ENCODE peak calls at places on chromosome 2, in eight cellular contexts. V is H1, N is ovary, P is prostate gland, H is tibial nerve, I is Peyer's patch, T is right lobe of liver, B is NB4. O is an unnamed sample.

GRCh38 chr2:54081574-54081973 is 33.8 kb upstream of the ACYP2 start:
- DNase-seq in V (no peak), N (no peak), P (no peak), H (no peak), I (no peak), T (no peak), B (no peak), O (peak; percentile 28)

GRCh38 chr2:22788749-22789148 is 596.2 kb upstream of the KLHL29 start:
- DNase-seq in V (no peak), N (no peak), P (no peak), H (no peak), I (no peak), T (no peak), B (no peak), O (no peak)

GRCh38 chr2:134865388-134865787 is 27.0 kb downstream of the ACMSD start:
- DNase-seq in V (no peak), N (no peak), P (no peak), H (no peak), I (no peak), T (no peak), B (no peak), O (no peak)

GRCh38 chr2:8119782-8120551 is 561.9 kb upstream of the ID2 start:
- DNase-seq in V (no peak), N (peak; percentile 27), P (peak; percentile 40), H (no peak), I (no peak), T (no peak), B (no peak), O (no peak)

GRCh38 chr2:142220901-142221300 is 90.1 kb upstream of the LRP1B start:
- DNase-seq in V (no peak), N (no peak), P (peak; percentile 4), H (no peak), I (no peak), T (no peak), B (no peak), O (no peak)

GRCh38 chr2:78431241-78431640 is 594.3 kb upstream of the REG3G start:
- DNase-seq in V (no peak), N (no peak), P (no peak), H (no peak), I (no peak), T (no peak), B (no peak), O (no peak)

GRCh38 chr2:165952600-165953210 is 871 bp downstream of the TTC21B start:
- DNase-seq in V (no peak), N (no peak), P (no peak), H (no peak), I (no peak), T (no peak), B (peak; percentile 14), O (no peak)

GRCh38 chr2:2639251-2640139 is 308.4 kb upstream of the MYT1L start:
- DNase-seq in V (no peak), N (no peak), P (no peak), H (no peak), I (no peak), T (no peak), B (no peak), O (no peak)

GRCh38 chr2:112021269-112021668 is 33.8 kb upstream of the TMEM87B start:
- DNase-seq in V (no peak), N (no peak), P (no peak), H (no peak), I (peak; percentile 72), T (no peak), B (no peak), O (no peak)

GRCh38 chr2:168550670-168551069 is 94.6 kb downstream of the CERS6 start:
- DNase-seq in V (peak; percentile 7), N (no peak), P (no peak), H (no peak), I (no peak), T (no peak), B (peak; percentile 19), O (no peak)

GRCh38 chr2:232697059-232697806 is at the start of gene GIGYF2:
- DNase-seq in V (peak; percentile 96), N (peak; percentile 97), P (peak; percentile 94), H (peak; percentile 92), I (peak; percentile 97), T (peak; percentile 98), B (peak; percentile 98), O (peak; percentile 91)

GRCh38 chr2:240319221-240319854 is 116.1 kb upstream of the GPC1 start:
- DNase-seq in V (no peak), N (no peak), P (no peak), H (no peak), I (no peak), T (no peak), B (no peak), O (no peak)

GRCh38 chr2:205684871-205685313 is 2.6 kb downstream of the NRP2 start:
- DNase-seq in V (no peak), N (peak; percentile 48), P (no peak), H (no peak), I (no peak), T (peak; percentile 58), B (no peak), O (no peak)

GRCh38 chr2:76154981-76155380 is 444.3 kb upstream of the GCFC2 start:
- DNase-seq in V (no peak), N (no peak), P (no peak), H (no peak), I (no peak), T (no peak), B (no peak), O (no peak)

GRCh38 chr2:29113891-29114321 is 1.3 kb upstream of the CLIP4 start:
- DNase-seq in V (no peak), N (peak; percentile 63), P (no peak), H (peak; percentile 47), I (peak; percentile 67), T (no peak), B (peak; percentile 83), O (no peak)

DNA sequence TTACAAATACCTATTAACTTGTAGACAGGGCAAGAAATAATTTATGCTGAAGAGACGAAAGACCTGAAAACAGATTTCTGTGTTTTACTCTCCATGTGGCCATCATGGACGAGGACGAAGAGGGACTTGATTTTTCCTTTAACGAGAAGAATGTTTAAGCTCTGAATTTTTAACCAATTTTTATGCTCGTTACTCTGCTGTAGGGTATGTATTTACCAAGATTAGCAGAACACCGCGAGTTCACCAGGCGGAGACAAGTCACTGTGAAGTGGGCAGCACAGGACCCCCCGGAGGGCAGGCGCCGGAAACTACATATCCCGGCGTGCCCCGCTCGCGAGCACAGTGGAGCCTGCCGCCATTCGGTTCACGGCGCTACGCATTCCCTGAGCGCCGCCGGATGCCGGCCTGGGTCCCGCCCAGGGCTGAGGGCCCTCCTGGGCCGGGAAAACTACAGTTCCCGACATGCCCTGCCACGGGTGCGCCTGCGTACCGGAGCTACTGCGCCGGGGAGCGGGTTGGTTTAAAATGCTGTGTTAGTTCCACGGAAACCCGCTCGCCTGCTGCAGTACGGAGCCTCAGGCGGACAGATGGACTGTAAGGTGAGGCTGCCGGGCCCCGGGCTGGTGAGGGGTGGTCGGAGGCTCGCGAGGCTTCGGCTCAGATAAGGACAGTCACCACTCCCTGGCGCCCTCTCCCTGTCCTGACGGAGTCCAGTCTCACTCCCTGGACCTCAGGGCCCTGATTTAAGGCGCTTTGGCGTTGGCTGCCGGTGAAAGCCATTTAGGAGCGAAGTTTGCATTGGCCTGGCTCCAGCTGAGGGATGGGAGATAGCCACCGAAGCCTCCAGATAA is at the start of gene CCDC150:
- DNase-seq in V (peak; percentile 84), N (peak; percentile 87), P (peak; percentile 88), H (peak; percentile 67), I (peak; percentile 97), T (peak; percentile 97), B (peak; percentile 97), O (peak; percentile 92)
- TF ChIP-seq POLR2A in V (peak; percentile 56), N (no peak), P (peak; percentile 26), H (no peak), I (no peak), T (no peak), B (peak; percentile 51), O (peak; percentile 58)

DNA sequence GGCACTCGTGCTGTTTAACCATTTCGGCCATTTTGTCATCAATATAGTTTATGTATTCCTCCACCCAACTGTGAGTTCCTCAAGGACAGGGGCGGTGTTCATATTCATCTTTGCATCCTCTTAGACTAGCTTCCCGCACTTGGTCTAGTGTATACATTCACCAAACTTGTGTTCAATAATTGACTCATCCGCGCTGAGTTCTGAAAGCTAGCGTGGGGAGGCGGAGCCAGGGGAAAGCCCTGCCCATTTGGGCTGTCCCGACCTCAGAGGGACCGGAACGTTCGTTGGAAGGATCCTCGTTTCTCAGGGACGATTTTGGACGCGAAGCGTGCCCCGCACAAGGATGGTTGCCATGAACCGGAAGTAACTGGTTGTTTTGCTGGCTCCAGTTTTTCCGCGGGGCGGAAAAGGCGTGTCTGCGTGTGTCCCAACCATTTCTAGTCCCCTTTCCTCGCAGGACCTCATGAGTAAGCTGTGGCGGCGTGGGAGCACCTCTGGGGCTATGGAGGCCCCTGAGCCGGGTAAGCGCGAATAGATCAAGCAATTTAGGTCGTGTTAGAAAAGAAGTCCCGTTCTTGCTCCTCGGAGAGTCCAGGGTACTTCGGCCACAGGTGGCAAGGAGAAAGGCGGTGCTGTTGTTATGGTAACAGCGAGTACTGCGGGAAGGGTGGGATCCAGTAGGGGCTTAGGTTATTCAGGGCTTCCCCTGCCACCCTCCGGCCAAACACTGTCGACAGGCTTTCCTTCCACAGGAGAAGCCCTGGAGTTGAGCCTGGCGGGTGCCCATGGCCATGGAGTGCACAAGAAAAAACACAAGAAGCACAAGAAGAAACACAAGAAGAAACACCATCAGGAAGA is at the start of gene INO80B:
- DNase-seq in V (peak; percentile 86), N (peak; percentile 92), P (peak; percentile 94), H (peak; percentile 87), I (peak; percentile 98), T (peak; percentile 96), B (peak; percentile 99), O (no peak)
- TF ChIP-seq POLR2A in V (no peak), N (no peak), P (no peak), H (no peak), I (no peak), T (no peak), B (peak; percentile 58), O (peak; percentile 35)

GRCh38 chr2:237473474-237474453 is 13.3 kb upstream of the MLPH start:
- DNase-seq in V (no peak), N (no peak), P (no peak), H (no peak), I (no peak), T (no peak), B (peak; percentile 25), O (no peak)
- TF ChIP-seq POLR2A in V (no peak), N (no peak), P (no peak), H (no peak), I (no peak), T (peak; percentile 26), B (no peak), O (no peak)

GRCh38 chr2:68425503-68425902 is 41.6 kb downstream of the FBXO48 start:
- DNase-seq in V (no peak), N (no peak), P (no peak), H (no peak), I (no peak), T (no peak), B (peak; percentile 44), O (no peak)

GRCh38 chr2:68426446-68426845 is 40.6 kb downstream of the FBXO48 start:
- DNase-seq in V (no peak), N (no peak), P (no peak), H (no peak), I (no peak), T (no peak), B (no peak), O (no peak)

GRCh38 chr2:68428746-68429145 is 38.3 kb downstream of the FBXO48 start:
- DNase-seq in V (no peak), N (no peak), P (no peak), H (no peak), I (no peak), T (no peak), B (no peak), O (no peak)

GRCh38 chr2:68428132-68428531 is 39.0 kb downstream of the FBXO48 start:
- DNase-seq in V (no peak), N (no peak), P (no peak), H (no peak), I (no peak), T (no peak), B (peak; percentile 45), O (no peak)

GRCh38 chr2:68426885-68427579 is 40.1 kb downstream of the FBXO48 start:
- DNase-seq in V (no peak), N (no peak), P (no peak), H (no peak), I (no peak), T (no peak), B (peak; percentile 93), O (no peak)
- TF ChIP-seq POLR2A in V (no peak), N (no peak), P (no peak), H (no peak), I (no peak), T (no peak), B (no peak), O (no peak)

O was measured in GM12891.